ENCODE peak calls at places on chromosome 7, in four cellular contexts. One of them, this sample, is unnamed. For H3K9me3, the result is how much of the 10 kb centered on the place peaks cover.

GRCh38 chr7:150322114-150322832 is 882 bp upstream of the LRRC61 start:
- DNase-seq in cardiac muscle cell: no peak
- DNase-seq in left ventricle myocardium inferior: no peak
- DNase-seq in ovary: no peak
- DNase-seq in this sample: no peak

GRCh38 chr7:78254397-78255055 is 456.0 kb downstream of the PHTF2 start:
- DNase-seq in cardiac muscle cell: no peak
- DNase-seq in left ventricle myocardium inferior: no peak
- DNase-seq in ovary: no peak
- DNase-seq in this sample: no peak

GRCh38 chr7:155755026-155755425 is 57.2 kb downstream of the SHH start:
- DNase-seq in cardiac muscle cell: no peak
- DNase-seq in left ventricle myocardium inferior: no peak
- DNase-seq in ovary: no peak
- DNase-seq in this sample: no peak

GRCh38 chr7:3482147-3482921 is 181.3 kb downstream of the SDK1 start:
- DNase-seq in cardiac muscle cell: peak
- DNase-seq in left ventricle myocardium inferior: no peak
- DNase-seq in ovary: no peak
- DNase-seq in this sample: no peak

GRCh38 chr7:142866361-142867096 is 11.7 kb downstream of the EPHB6 start:
- DNase-seq in cardiac muscle cell: peak
- DNase-seq in left ventricle myocardium inferior: no peak
- DNase-seq in ovary: no peak
- DNase-seq in this sample: no peak

GRCh38 chr7:105408791-105409410 is 20.2 kb upstream of the SRPK2 start:
- DNase-seq in cardiac muscle cell: no peak
- DNase-seq in left ventricle myocardium inferior: no peak
- DNase-seq in ovary: no peak
- DNase-seq in this sample: no peak

GRCh38 chr7:41005381-41005901 is 697.4 kb downstream of the INHBA start:
- DNase-seq in cardiac muscle cell: peak
- DNase-seq in left ventricle myocardium inferior: no peak
- DNase-seq in ovary: no peak
- DNase-seq in this sample: peak

GRCh38 chr7:97450516-97450915 is 281.4 kb upstream of the TAC1 start:
- DNase-seq in cardiac muscle cell: no peak
- DNase-seq in left ventricle myocardium inferior: no peak
- DNase-seq in ovary: no peak
- DNase-seq in this sample: no peak

GRCh38 chr7:86776136-86776535 is 132.4 kb downstream of the GRM3 start:
- DNase-seq in cardiac muscle cell: no peak
- DNase-seq in left ventricle myocardium inferior: no peak
- DNase-seq in ovary: no peak
- DNase-seq in this sample: no peak

GRCh38 chr7:111650456-111650999 is 88.2 kb upstream of the IMMP2L start:
- DNase-seq in cardiac muscle cell: peak
- DNase-seq in left ventricle myocardium inferior: no peak
- DNase-seq in ovary: no peak
- DNase-seq in this sample: no peak

GRCh38 chr7:150734293-150734692 is 2.9 kb upstream of the GIMAP5 start:
- DNase-seq in cardiac muscle cell: no peak
- DNase-seq in left ventricle myocardium inferior: no peak
- DNase-seq in ovary: no peak
- DNase-seq in this sample: no peak

GRCh38 chr7:91286432-91286831 is 22.2 kb downstream of the FZD1 start:
- DNase-seq in cardiac muscle cell: no peak
- DNase-seq in left ventricle myocardium inferior: no peak
- DNase-seq in ovary: no peak
- DNase-seq in this sample: no peak

GRCh38 chr7:27996141-27996540 is 184.5 kb downstream of the JAZF1 start:
- DNase-seq in cardiac muscle cell: no peak
- DNase-seq in left ventricle myocardium inferior: no peak
- DNase-seq in ovary: no peak
- DNase-seq in this sample: no peak

GRCh38 chr7:100879685-100880261 is 4.9 kb downstream of the SRRT start:
- DNase-seq in cardiac muscle cell: no peak
- DNase-seq in left ventricle myocardium inferior: no peak
- DNase-seq in ovary: no peak
- DNase-seq in this sample: no peak

GRCh38 chr7:72017756-72018155 is 394.4 kb downstream of the CALN1 start:
- DNase-seq in cardiac muscle cell: no peak
- DNase-seq in left ventricle myocardium inferior: no peak
- DNase-seq in ovary: no peak
- DNase-seq in this sample: no peak

GRCh38 chr7:64747802-64748201 is 46.4 kb upstream of the ZNF138 start:
- DNase-seq in cardiac muscle cell: no peak
- DNase-seq in left ventricle myocardium inferior: no peak
- DNase-seq in ovary: no peak
- DNase-seq in this sample: no peak

DNA sequence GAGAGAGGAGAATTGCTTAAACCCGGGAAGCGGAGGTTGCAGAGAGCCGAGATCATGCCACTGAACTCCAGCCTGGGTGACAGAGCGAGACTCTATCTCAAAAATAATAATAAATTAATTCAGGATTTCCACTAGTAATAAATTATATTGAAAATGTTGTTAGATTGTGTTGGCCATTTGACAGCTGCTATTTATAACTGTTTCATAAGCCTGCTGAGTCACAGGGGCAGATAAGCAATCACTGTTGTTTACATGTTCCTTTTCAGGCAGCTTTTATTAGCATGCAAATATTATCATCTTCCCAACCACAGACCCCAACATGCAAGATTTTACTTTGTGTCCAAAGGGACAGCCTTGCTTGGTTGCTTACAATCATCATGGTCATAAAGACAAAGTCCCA is 49.5 kb upstream of the ZNF138 start:
- DNase-seq in cardiac muscle cell: no peak
- DNase-seq in left ventricle myocardium inferior: no peak
- DNase-seq in ovary: no peak
- DNase-seq in this sample: no peak
- H3K9me3 ChIP-seq in cardiac muscle cell: under half
- H3K9me3 ChIP-seq in left ventricle myocardium inferior: under half
- H3K9me3 ChIP-seq in ovary: under half
- H3K9me3 ChIP-seq in this sample: under half

DNA sequence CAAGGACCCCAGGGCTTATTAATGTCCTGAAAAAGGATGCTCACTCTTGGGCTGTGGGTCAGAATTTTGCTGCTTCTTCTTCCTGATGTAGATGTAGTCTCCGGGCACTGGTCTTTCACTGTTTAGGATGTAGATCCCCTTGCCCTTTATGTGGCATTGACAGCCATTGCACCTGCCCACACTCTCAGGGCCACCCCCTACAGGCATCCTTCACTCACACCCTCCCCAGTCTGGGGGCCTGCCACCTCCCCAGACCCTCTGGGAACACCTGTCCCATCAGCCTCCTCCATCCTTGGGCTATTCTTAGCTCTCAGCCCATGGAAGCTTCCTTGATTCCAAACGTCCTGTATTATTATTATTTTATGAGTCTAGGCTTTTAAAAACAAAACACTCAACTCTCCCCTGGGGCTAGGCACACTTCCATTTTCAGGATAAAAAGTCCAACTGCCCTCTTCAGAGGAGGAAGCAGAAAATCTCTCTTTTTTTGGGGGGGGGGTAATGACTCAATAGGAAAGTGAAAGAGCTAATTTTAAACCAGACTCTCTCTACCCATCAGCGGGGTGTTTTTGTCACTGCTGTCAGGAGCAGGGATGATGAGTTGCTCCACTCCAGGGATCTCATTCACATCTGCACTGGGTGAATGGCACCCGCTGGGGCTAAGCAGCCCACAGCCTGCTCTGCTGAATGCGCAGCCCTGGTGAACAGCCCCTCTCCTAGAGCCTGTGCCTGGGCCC is 11.5 kb upstream of the KLRG2 start:
- DNase-seq in cardiac muscle cell: no peak
- DNase-seq in left ventricle myocardium inferior: no peak
- DNase-seq in ovary: no peak
- DNase-seq in this sample: no peak
- H3K27ac ChIP-seq in cardiac muscle cell: no peak
- H3K27ac ChIP-seq in left ventricle myocardium inferior: no peak
- H3K27ac ChIP-seq in ovary: no peak
- H3K27ac ChIP-seq in this sample: no peak

GRCh38 chr7:158124671-158125079 is 462.9 kb downstream of the PTPRN2 start:
- DNase-seq in cardiac muscle cell: no peak
- DNase-seq in left ventricle myocardium inferior: no peak
- DNase-seq in ovary: no peak
- DNase-seq in this sample: no peak
- H3K9me3 ChIP-seq in cardiac muscle cell: under half
- H3K9me3 ChIP-seq in left ventricle myocardium inferior: under half
- H3K9me3 ChIP-seq in ovary: under half
- H3K9me3 ChIP-seq in this sample: under half

GRCh38 chr7:135670179-135670578 is 7.9 kb downstream of the STMP1 start:
- DNase-seq in cardiac muscle cell: peak
- DNase-seq in left ventricle myocardium inferior: no peak
- DNase-seq in ovary: no peak
- DNase-seq in this sample: no peak
- H3K27ac ChIP-seq in cardiac muscle cell: peak
- H3K27ac ChIP-seq in left ventricle myocardium inferior: peak
- H3K27ac ChIP-seq in ovary: no peak
- H3K27ac ChIP-seq in this sample: no peak

GRCh38 chr7:157529768-157530560 is 193.2 kb downstream of the DNAJB6 start:
- DNase-seq in cardiac muscle cell: no peak
- DNase-seq in left ventricle myocardium inferior: no peak
- DNase-seq in ovary: no peak
- DNase-seq in this sample: no peak
- H3K9me3 ChIP-seq in cardiac muscle cell: under half
- H3K9me3 ChIP-seq in left ventricle myocardium inferior: half or more
- H3K9me3 ChIP-seq in ovary: under half
- H3K9me3 ChIP-seq in this sample: under half

GRCh38 chr7:81503321-81503720 is 266.5 kb downstream of the HGF start:
- DNase-seq in cardiac muscle cell: no peak
- DNase-seq in left ventricle myocardium inferior: no peak
- DNase-seq in ovary: no peak
- DNase-seq in this sample: no peak

GRCh38 chr7:81501220-81501619 is 268.6 kb downstream of the HGF start:
- DNase-seq in cardiac muscle cell: peak
- DNase-seq in left ventricle myocardium inferior: no peak
- DNase-seq in ovary: no peak
- DNase-seq in this sample: no peak

GRCh38 chr7:81499262-81500116 is 270.4 kb downstream of the HGF start:
- DNase-seq in cardiac muscle cell: peak
- DNase-seq in left ventricle myocardium inferior: no peak
- DNase-seq in ovary: no peak
- DNase-seq in this sample: no peak

GRCh38 chr7:81503771-81504170 is 266.1 kb downstream of the HGF start:
- DNase-seq in cardiac muscle cell: no peak
- DNase-seq in left ventricle myocardium inferior: no peak
- DNase-seq in ovary: no peak
- DNase-seq in this sample: no peak

GRCh38 chr7:81500631-81501030 is 269.2 kb downstream of the HGF start:
- DNase-seq in cardiac muscle cell: no peak
- DNase-seq in left ventricle myocardium inferior: no peak
- DNase-seq in ovary: no peak
- DNase-seq in this sample: no peak
- H3K27ac ChIP-seq in cardiac muscle cell: no peak
- H3K27ac ChIP-seq in left ventricle myocardium inferior: no peak
- H3K27ac ChIP-seq in ovary: no peak
- H3K27ac ChIP-seq in this sample: no peak

DNA sequence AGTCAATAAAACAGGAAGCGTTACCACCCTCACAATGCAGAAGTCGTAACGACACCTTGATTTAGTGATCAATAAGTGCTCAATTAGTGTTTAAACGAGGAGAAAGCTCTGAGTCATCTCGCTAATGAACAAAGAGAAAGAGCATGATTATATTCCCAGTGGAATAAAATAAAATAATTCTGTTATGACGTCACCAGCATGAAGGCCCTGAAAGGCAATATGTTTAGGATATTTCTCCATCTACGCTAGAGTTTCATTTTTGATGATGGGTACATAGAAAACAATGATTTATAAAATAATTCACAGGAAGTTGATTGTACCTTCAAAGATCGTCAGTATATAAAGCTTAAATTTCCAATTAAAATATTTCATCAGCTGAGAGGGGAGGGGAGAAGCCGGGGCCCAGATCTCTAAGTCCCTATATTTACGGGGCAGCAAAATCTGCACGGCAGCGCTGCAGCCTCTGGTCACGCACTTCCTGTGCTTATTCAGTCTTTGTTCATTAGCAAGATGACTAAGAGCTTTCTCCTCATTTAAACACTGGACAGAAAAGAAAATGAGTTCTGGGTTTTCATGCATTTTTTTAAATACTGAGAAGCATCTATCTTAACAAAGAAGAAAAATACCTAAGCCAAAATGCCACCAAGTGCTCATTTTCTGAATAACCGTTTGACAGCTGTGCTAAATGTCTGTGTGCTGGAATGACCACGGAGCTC is 400.4 kb downstream of the PTPRN2 start:
- DNase-seq in cardiac muscle cell: no peak
- DNase-seq in left ventricle myocardium inferior: no peak
- DNase-seq in ovary: no peak
- DNase-seq in this sample: no peak
- H3K9me3 ChIP-seq in cardiac muscle cell: under half
- H3K9me3 ChIP-seq in left ventricle myocardium inferior: under half
- H3K9me3 ChIP-seq in ovary: under half
- H3K9me3 ChIP-seq in this sample: under half

This sample was measured in right cardiac atrium.